ENCODE peak calls at places on chromosomes 12 and 14, in six cellular contexts. F, A, J, M, U and T are unnamed samples.

GRCh38 chr14:63045612-63046320 is 508 bp upstream of the KCNH5 start:
- DNase-seq in F (peak; percentile 89), A (no peak), J (peak; percentile 12), M (no peak), U (no peak), T (peak; percentile 80)

GRCh38 chr14:89004195-89004594 is 179.7 kb downstream of the TTC8 start:
- DNase-seq in U (no peak), M (peak; percentile 16), A (no peak), J (no peak), F (no peak), T (no peak)

GRCh38 chr14:51479584-51480305 is 172.0 kb upstream of the FRMD6 start:
- DNase-seq in U (no peak), A (no peak), F (no peak), J (no peak), M (no peak), T (no peak)

GRCh38 chr12:46218509-46219095 is 50.2 kb downstream of the SLC38A1 start:
- DNase-seq in F (no peak), U (no peak), M (no peak), J (no peak), A (no peak), T (no peak)

GRCh38 chr12:94150483-94151225 is 2.3 kb downstream of the PLXNC1 start:
- DNase-seq in M (no peak), J (no peak), F (no peak), U (peak; percentile 72), A (peak; percentile 16), T (no peak)

GRCh38 chr12:60710246-60710645 is 1114.4 kb downstream of the SLC16A7 start:
- DNase-seq in F (no peak), M (no peak), U (no peak), A (no peak), J (no peak), T (no peak)

GRCh38 chr12:118537481-118537917 is 161.1 kb downstream of the SUDS3 start:
- DNase-seq in J (no peak), A (no peak), M (no peak), U (no peak), F (no peak), T (no peak)

GRCh38 chr12:67593041-67593870 is 55.3 kb upstream of the DYRK2 start:
- DNase-seq in A (no peak), F (no peak), M (peak; percentile 50), U (peak; percentile 88), J (no peak), T (no peak)

GRCh38 chr12:124388679-124389536 is 94.0 kb downstream of the RFLNA start:
- DNase-seq in A (peak; percentile 50), J (peak; percentile 79), U (peak; percentile 92), F (peak; percentile 91), M (peak; percentile 78), T (no peak)

GRCh38 chr14:92397140-92397815 is 74.3 kb downstream of the SLC24A4 start:
- DNase-seq in J (no peak), A (no peak), U (no peak), F (no peak), M (peak; percentile 87), T (no peak)

GRCh38 chr12:107990325-107990724 is 138.8 kb upstream of the WSCD2 start:
- DNase-seq in M (no peak), F (no peak), A (peak; percentile 2), U (peak; percentile 45), J (peak; percentile 29), T (no peak)

GRCh38 chr12:89417246-89417977 is 65.1 kb upstream of the DUSP6 start:
- DNase-seq in F (no peak), U (no peak), J (no peak), M (peak; percentile 62), A (no peak), T (no peak)

GRCh38 chr12:107843351-107844311 is 69.1 kb downstream of the ASCL4 start:
- DNase-seq in M (no peak), F (no peak), A (no peak), U (no peak), J (no peak), T (no peak)

GRCh38 chr12:103928736-103929050 is 1.5 kb upstream of the HSP90B1 start:
- DNase-seq in F (no peak), M (no peak), U (peak; percentile 90), J (no peak), A (peak; percentile 16), T (no peak)

GRCh38 chr14:69424139-69424923 is 25.8 kb downstream of the SLC39A9 start:
- DNase-seq in J (peak; percentile 67), U (no peak), A (no peak), M (peak; percentile 8), F (no peak), T (no peak)

GRCh38 chr14:102525213-102526143 is 15.9 kb upstream of the ANKRD9 start:
- DNase-seq in F (no peak), J (peak; percentile 55), A (no peak), M (peak; percentile 63), U (no peak), T (no peak)

GRCh38 chr12:14654416-14654815 is 42.0 kb downstream of the GUCY2C start:
- DNase-seq in U (no peak), M (no peak), J (no peak), F (no peak), A (no peak), T (no peak)

GRCh38 chr12:130803707-130804106 is 35.3 kb downstream of the STX2 start:
- DNase-seq in U (no peak), M (no peak), F (no peak), J (no peak), A (no peak), T (no peak)

GRCh38 chr12:123532808-123533649 is 490 bp downstream of the RILPL1 start:
- DNase-seq in U (peak; percentile 49), J (peak; percentile 27), M (peak; percentile 27), A (no peak), F (peak; percentile 85), T (peak; percentile 71)

GRCh38 chr12:65892905-65893304 is 68.6 kb downstream of the HMGA2 start:
- DNase-seq in J (no peak), U (no peak), F (no peak), A (no peak), M (peak; percentile 85), T (no peak)

GRCh38 chr14:103550451-103551337 is 11.8 kb downstream of the BAG5 start:
- DNase-seq in F (no peak), U (no peak), M (no peak), J (no peak), A (no peak), T (no peak)

GRCh38 chr14:58765375-58765774 is 127.6 kb downstream of the DACT1 start:
- DNase-seq in F (no peak), M (no peak), A (no peak), J (no peak), U (no peak), T (no peak)

DNA sequence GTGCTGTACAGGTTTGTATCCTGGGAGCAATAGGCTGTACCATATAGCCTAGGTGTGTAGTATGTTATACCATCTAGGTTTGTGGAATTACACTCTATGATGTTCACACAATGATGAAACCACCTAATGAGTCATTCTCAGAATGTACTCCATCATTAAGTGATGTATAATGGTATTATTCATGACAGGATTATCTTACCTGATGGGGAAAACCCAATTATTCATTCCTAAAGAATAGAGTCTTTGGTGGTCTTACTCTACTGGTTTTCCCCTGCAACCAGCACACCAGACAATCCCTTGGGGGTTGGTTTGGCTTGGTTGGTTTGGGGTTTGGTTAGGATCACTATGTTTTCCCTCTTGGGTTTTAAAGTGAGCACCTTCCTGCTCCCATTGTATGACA is 12.6 kb upstream of the OR10P1 start:
- DNase-seq in A (no peak), J (no peak), U (no peak), F (no peak), M (no peak), T (no peak)
- TF ChIP-seq CTCF in A (no peak), J (no peak), U (no peak), F (no peak), M (no peak), T (no peak)

DNA sequence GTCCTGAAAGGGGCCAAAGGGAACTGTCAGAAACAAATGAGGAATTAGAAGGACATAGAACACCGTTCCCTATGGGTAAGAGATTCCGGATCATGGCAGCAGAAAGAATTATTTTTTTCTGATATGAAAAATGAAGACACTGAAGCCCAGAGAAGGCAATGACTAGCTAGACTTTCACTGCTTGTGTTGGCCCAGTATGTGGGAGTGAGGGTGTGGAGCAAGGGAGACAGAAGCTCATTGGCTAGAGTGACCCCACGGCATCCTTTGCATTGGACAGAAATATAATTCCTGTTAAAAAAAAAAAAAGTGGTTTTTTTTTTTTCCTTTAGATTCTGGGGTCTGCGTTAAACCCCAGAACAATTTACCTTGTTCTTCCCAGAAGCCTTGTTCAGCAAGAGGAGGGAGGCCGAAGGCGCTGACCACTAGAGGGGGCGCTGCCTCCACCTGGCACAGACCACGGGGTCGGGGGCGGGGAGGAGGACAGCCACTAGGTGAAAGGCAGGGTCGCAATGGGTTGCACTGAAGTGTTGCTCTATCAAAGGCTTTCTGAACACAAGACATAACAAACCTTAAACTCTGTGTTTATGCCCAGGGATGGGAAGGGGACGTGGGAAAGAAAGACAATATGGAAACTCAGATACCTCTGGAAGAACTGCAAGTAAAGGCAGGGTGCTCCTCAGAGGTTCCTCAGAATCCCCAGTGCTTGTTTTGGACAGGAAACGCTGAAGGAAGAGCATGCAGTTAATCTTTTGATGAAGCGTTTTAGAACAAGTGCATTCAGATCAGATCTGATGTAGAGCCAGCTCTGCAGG is 156.8 kb downstream of the KCNA5 start:
- DNase-seq in M (peak; percentile 8), U (peak; percentile 66), A (no peak), J (peak; percentile 18), F (no peak), T (no peak)
- TF ChIP-seq CTCF in M (peak; percentile 77), U (peak; percentile 74), A (no peak), J (peak; percentile 85), F (peak; percentile 60), T (peak; percentile 84)

DNA sequence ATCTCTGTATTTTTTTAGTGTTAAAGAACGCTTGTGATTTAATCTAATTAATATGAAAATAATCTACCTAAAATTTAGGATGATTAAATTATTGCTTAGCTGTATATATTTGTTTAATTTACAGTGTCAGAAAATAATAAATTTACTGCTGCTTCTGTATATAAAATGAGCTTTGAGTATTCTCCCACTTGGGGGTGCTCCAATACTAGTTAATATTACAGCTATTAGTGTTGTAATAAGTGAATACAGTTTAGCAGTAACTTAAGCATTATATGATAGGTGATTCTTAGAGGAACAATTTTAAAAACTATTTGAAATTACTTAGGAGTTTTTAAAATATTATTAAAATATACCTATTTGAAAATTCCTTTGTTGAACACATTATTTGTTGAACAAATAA is 62.2 kb downstream of the PAPOLA start:
- DNase-seq in M (no peak), J (no peak), A (no peak), U (no peak), F (no peak), T (no peak)
- TF ChIP-seq CTCF in M (peak; percentile 38), J (no peak), A (no peak), U (no peak), F (peak; percentile 12), T (peak; percentile 34)

GRCh38 chr12:19428261-19428660 is 11.0 kb upstream of the AEBP2 start:
- DNase-seq in M (no peak), A (no peak), F (no peak), J (no peak), U (no peak), T (peak; percentile 34)

GRCh38 chr12:19419086-19419485 is 20.2 kb upstream of the AEBP2 start:
- DNase-seq in J (no peak), M (no peak), A (no peak), F (no peak), U (no peak), T (no peak)

GRCh38 chr12:19421503-19422282 is 17.6 kb upstream of the AEBP2 start:
- DNase-seq in J (no peak), M (no peak), F (peak; percentile 27), U (no peak), A (no peak), T (no peak)

DNA sequence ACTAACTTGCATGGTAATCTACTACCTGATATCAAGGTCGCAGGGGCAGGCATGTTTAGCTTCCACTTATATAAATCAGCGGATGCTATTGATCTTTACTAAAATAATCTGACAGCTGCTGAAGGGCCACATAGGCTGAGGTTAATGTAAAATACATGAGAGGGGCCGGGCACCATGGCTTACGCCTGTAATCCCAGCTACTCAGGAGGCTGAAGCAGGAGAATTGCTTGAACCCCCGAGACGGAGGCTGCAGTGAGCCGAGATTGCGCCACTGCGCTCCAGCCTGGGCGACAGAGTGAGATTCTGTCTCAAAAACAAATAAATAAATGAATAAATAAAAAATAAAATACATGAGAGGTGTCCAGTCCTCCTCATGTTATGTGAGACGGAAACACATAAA is 15.8 kb upstream of the AEBP2 start:
- DNase-seq in J (no peak), M (no peak), F (peak; percentile 59), A (no peak), U (no peak), T (peak; percentile 24)
- TF ChIP-seq CTCF in J (no peak), M (no peak), F (no peak), A (no peak), U (no peak), T (no peak)